ENCODE peak calls at places on chromosome 16, in four cellular contexts. W is body of pancreas, E is HepG2, R is PC-3. Y is an unnamed sample. For H3K27me3, the result is how much of the 10 kb centered on the place peaks cover.

GRCh38 chr16:27748868-27749546 is 199.1 kb downstream of the KATNIP start:
- DNase-seq in R (peak), E (peak), W (no peak), Y (no peak)

GRCh38 chr16:49492090-49492801 is 118.6 kb downstream of the C16orf78 start:
- DNase-seq in W (peak), E (no peak), R (peak), Y (peak)

GRCh38 chr16:12127244-12127643 is 150.7 kb downstream of the SNX29 start:
- DNase-seq in W (no peak), E (no peak), R (no peak), Y (no peak)

GRCh38 chr16:21663889-21664647 is at the start of gene OTOA:
- DNase-seq in E (no peak), R (no peak), W (peak), Y (no peak)

GRCh38 chr16:69443809-69444611 is 19.6 kb downstream of the CYB5B start:
- DNase-seq in R (no peak), E (no peak), W (no peak), Y (no peak)

GRCh38 chr16:86994651-86995171 is 322.5 kb downstream of the C16orf95 start:
- DNase-seq in E (no peak), W (no peak), R (peak), Y (no peak)

GRCh38 chr16:79066621-79067020 is 533.9 kb downstream of the MAF start:
- DNase-seq in E (no peak), R (no peak), W (peak), Y (no peak)

GRCh38 chr16:87492241-87492635 is 586 bp downstream of the ZCCHC14 start:
- DNase-seq in W (no peak), E (no peak), R (no peak), Y (no peak)

GRCh38 chr16:47578573-47578972 is 117.4 kb downstream of the PHKB start:
- DNase-seq in E (no peak), W (no peak), R (no peak), Y (no peak)

GRCh38 chr16:12695454-12695853 is 108.2 kb downstream of the CPPED1 start:
- DNase-seq in W (no peak), E (no peak), R (no peak), Y (no peak)

GRCh38 chr16:1903845-1904820 is 14.1 kb downstream of the HS3ST6 start:
- DNase-seq in E (no peak), W (no peak), R (no peak), Y (no peak)

GRCh38 chr16:80084614-80085013 is 456.2 kb upstream of the DYNLRB2 start:
- DNase-seq in E (peak), R (peak), W (peak), Y (peak)

GRCh38 chr16:66977341-66978113 is 10.9 kb upstream of the CES4A start:
- DNase-seq in E (peak), W (peak), R (peak), Y (peak)

GRCh38 chr16:58196898-58197313 is 1.0 kb downstream of the CSNK2A2 start:
- DNase-seq in W (no peak), R (no peak), E (no peak), Y (no peak)

GRCh38 chr16:85750827-85751641 is at the start of gene C16orf74:
- DNase-seq in E (no peak), W (peak), R (peak), Y (peak)

DNA sequence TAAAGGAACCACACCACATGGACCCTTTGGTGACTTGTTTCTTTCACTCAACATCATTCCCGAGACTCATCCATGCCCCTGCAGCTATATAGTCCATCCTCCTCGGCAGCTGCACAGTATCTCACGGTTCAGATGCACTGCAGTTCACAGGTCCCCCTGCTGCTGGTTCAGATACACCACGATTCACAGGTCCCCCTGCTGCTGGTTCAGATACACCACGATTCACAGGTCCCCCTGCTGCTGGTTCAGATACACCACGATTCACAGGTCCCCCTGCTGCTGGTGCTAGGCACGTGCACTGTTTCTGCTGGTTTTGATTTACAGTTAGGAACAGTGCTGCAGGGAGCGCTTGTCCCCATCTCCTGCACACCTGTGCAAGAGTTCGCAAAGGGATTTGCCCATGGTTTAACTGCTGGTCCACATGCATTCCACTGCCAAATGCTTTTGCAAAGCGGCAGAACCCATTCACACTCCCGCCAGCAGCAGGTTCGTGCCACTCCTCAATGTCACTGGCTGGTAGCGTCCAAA is 3.8 kb downstream of the HSDL1 start:
- DNase-seq in R (no peak), E (peak), W (no peak), Y (no peak)
- TF ChIP-seq CTCF in R (peak), E (peak), W (no peak), Y (no peak)

DNA sequence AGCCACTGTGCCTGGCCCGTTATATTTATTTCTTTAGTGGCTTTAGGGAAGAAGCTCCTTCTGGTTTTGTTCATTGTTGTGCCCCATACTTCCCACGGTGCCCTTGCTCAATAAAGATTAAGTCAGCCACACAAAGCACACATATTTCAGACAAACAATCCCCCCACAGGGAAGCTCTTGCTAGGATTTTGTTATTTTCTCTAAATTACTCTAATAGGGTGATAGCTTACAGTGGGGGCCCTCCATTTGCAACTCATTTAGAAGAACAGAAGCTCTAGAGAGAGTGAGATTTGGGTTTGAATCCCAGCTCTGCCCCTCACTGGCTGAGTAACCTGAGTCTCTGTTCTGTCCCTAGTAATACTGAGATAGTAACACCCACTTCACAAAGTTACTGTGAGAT is 499.9 kb downstream of the GRIN2A start:
- DNase-seq in E (no peak), R (no peak), W (no peak), Y (no peak)
- H3K27ac ChIP-seq in E (no peak), R (no peak), W (no peak), Y (no peak)

DNA sequence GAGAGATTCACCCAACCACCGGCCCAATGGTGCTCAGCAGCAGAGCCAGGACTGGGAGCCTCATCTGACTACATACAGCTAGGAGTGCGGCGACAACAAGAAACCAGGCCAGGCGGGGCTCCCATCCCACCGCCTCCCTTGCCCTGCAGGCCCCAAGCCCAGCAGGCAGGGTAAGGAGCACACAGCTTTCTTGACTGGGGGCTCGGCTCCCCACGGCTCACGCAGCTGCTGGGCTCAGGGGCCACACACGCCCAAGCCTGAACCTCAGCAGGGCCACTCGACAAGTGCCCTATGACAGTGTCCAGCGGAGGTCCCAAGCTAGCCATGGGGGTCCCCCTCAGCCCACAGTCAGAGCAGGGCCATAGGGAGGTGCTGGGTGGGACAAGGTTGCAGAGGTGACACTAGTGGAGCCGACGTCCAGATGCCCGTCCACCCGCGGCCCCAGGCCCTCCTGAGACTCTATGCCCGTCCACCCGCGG is 13.7 kb downstream of the PIEZO1 start:
- DNase-seq in E (no peak), R (no peak), W (no peak), Y (peak)
- H3K27me3 ChIP-seq in E (under half), R (under half), W (under half), Y (under half)

DNA sequence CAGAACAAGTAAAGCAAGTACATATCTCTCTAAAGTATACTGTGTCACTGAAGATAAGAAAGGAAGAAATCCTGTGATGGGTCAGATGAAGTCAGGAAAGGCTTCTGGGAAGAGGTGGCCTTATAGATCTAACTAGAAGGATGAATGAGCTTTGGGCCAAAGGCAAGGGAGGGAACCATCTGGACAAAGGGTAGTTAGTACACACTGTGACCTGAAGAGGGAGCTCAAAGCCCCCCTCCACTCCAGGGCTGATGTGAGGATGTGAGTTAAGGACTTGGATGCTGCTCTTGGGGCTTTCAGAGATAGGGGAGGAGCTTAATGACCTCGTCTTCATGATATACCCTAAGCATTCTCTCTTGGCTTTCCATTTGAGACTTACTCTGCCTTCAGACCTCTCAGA is 185.3 kb upstream of the CACNG3 start:
- DNase-seq in R (peak), W (peak), E (peak), Y (peak)
- TF ChIP-seq CTCF in R (peak), W (peak), E (peak), Y (peak)

DNA sequence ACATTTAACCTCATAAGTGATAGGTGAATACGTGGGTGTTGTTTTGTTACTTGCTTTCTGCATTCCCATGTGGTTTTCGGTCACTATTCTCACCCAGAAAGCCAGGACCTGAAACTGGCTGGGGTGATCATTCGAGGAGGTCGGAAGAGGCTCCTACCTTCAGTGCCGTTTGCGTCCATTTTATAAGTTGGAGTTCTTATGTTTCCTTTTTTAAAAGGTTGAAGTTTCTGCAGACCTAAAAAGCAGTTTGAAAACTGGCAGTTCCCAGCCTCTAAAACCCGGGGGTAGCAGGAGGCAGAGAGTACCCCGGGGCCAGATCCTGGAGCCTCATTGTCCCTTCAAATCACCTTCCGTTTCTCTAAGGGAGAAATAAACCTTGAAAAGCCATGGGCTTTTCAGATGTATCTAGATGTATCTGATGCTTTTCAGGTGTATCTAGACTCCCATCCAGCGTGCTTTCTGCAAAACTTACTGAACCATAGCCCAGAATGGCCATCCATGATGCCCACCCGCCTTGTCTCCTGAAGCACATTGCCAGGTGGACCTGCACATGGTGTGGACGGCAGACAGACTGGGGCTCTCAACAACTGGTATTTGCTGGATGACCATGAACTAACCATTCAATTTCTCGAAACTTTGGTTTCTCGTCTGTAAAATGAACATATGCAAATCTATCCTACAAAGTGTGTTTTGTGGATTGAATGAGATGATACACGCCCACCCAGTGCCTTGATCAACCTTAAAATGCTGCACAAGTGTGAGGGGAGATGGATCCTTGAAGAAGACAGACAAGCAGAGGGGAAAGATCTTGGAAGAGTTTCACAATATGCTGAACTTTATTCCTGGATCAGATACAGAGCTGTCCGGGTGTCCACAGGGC is 1.3 kb downstream of the NLRC5 start:
- DNase-seq in R (no peak), E (no peak), W (no peak), Y (no peak)
- H3K27ac ChIP-seq in R (no peak), E (no peak), W (peak), Y (peak)

DNA sequence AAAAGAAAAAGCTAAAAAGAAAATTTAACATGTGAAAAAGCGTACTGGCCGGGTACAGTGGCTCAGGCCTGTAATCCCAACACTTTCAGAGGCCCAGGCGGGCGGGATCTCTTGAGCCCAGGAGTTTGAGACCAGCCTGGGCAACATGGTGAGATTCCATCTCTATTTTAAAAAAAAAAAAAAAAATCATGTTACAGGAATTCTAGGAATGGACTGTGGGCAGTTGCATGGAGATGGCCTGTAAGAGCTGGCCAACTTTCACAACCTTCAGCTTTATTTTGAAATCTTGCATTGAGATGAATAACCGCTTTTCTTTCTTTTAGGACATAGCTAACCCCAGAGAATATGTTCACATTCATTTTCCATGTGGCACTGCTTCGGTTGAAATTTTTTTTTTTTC is 8.2 kb upstream of the CIAO3 start:
- DNase-seq in E (no peak), W (no peak), R (no peak), Y (no peak)
- H3K27me3 ChIP-seq in E (under half), W (under half), R (under half), Y (under half)

GRCh38 chr16:89289428-89290395 is 72.2 kb downstream of the ZNF778 start:
- DNase-seq in E (peak), R (peak), W (peak), Y (peak)
- TF ChIP-seq CTCF in E (peak), R (peak), W (peak), Y (peak)

GRCh38 chr16:50992366-50993032 is 158.6 kb downstream of the SALL1 start:
- DNase-seq in R (no peak), E (no peak), W (no peak), Y (no peak)

GRCh38 chr16:50989047-50989446 is 162.0 kb downstream of the SALL1 start:
- DNase-seq in E (no peak), W (no peak), R (no peak), Y (no peak)

GRCh38 chr16:50991436-50991835 is 159.6 kb downstream of the SALL1 start:
- DNase-seq in E (no peak), W (no peak), R (no peak), Y (no peak)

GRCh38 chr16:50988441-50988840 is 162.6 kb downstream of the SALL1 start:
- DNase-seq in E (no peak), R (no peak), W (no peak), Y (no peak)

GRCh38 chr16:50991006-50991405 is 160.1 kb downstream of the SALL1 start:
- DNase-seq in R (no peak), W (no peak), E (no peak), Y (no peak)
- H3K27ac ChIP-seq in R (no peak), W (no peak), E (no peak), Y (no peak)